ENCODE peak calls at places on chromosomes 7 and 10, in six cellular contexts. S, A, B, Q, D and U are unnamed samples.

GRCh38 chr10:90788987-90789386 is 68.9 kb downstream of the HTR7 start:
- DNase-seq in Q (no peak), S (no peak), A (no peak), D (no peak), B (no peak), U (no peak)

GRCh38 chr7:47495269-47495875 is 86.5 kb downstream of the TNS3 start:
- DNase-seq in A (no peak), B (no peak), Q (no peak), S (no peak), D (no peak), U (no peak)

GRCh38 chr10:114773197-114773532 is 48.4 kb upstream of the FHIP2A start:
- DNase-seq in D (no peak), B (no peak), A (no peak), Q (no peak), S (no peak), U (no peak)

GRCh38 chr7:13540429-13540828 is 449.0 kb downstream of the ETV1 start:
- DNase-seq in Q (no peak), D (peak; percentile 20), A (no peak), B (no peak), S (peak; percentile 3), U (no peak)

GRCh38 chr7:36155811-36156361 is 2.8 kb downstream of the EEPD1 start:
- DNase-seq in Q (no peak), S (peak; percentile 67), B (no peak), A (no peak), D (no peak), U (no peak)

GRCh38 chr10:88186335-88186734 is 322.9 kb downstream of the PTEN start:
- DNase-seq in D (peak; percentile 58), B (no peak), Q (no peak), A (no peak), S (peak; percentile 88), U (no peak)

GRCh38 chr7:232571-233455 is 40.4 kb downstream of the FAM20C start:
- DNase-seq in B (no peak), Q (no peak), A (no peak), D (peak; percentile 87), S (peak; percentile 52), U (no peak)

GRCh38 chr10:22321831-22322662 is 1.1 kb downstream of the BMI1 start:
- DNase-seq in S (no peak), D (peak; percentile 71), B (peak; percentile 77), Q (no peak), A (no peak), U (no peak)